ENCODE peak calls at places on chromosomes 5 and 9, in seven cellular contexts. S, A, T, D, Z, B and R are unnamed samples. For H3K9me3 and H3K27me3, the result is how much of the 10 kb centered on the place peaks cover.

GRCh38 chr5:73323466-73323865 is 125.1 kb downstream of the FOXD1 start:
- DNase-seq in S (no peak), A (no peak), T (no peak), D (no peak), Z (no peak), B (no peak), R (no peak)

GRCh38 chr9:88501086-88501485 is 33.9 kb upstream of the NXNL2 start:
- DNase-seq in S (no peak), A (no peak), T (no peak), D (no peak), Z (no peak), B (no peak), R (no peak)

GRCh38 chr5:608286-609087 is 3.7 kb upstream of the CEP72 start:
- DNase-seq in S (no peak), A (no peak), T (no peak), D (no peak), Z (no peak), B (peak), R (no peak)

GRCh38 chr5:171647043-171647899 is 138.3 kb upstream of the SMIM23 start:
- DNase-seq in S (no peak), A (peak), T (no peak), D (peak), Z (peak), B (no peak), R (peak)

GRCh38 chr5:59596586-59597348 is 296.8 kb downstream of the PDE4D start:
- DNase-seq in S (no peak), A (peak), T (no peak), D (peak), Z (peak), B (no peak), R (no peak)

GRCh38 chr9:102631559-102631958 is 363.6 kb upstream of the CYLC2 start:
- DNase-seq in S (no peak), A (no peak), T (no peak), D (no peak), Z (no peak), B (no peak), R (no peak)

GRCh38 chr5:150044334-150044681 is 42.0 kb downstream of the CSF1R start:
- DNase-seq in S (no peak), A (peak), T (no peak), D (peak), Z (peak), B (no peak), R (peak)

GRCh38 chr9:131457746-131458145 is 45.0 kb upstream of the POMT1 start:
- DNase-seq in S (no peak), A (no peak), T (no peak), D (no peak), Z (no peak), B (no peak), R (no peak)

GRCh38 chr9:100455470-100455869 is 17.5 kb upstream of the TMEFF1 start:
- DNase-seq in S (no peak), A (peak), T (no peak), D (peak), Z (peak), B (no peak), R (peak)

GRCh38 chr5:122093415-122093814 is 15.4 kb upstream of the LOX start:
- DNase-seq in S (no peak), A (peak), T (no peak), D (peak), Z (peak), B (no peak), R (peak)

GRCh38 chr9:76717611-76718010 is 46.6 kb upstream of the PCA3 start:
- DNase-seq in S (no peak), A (peak), T (no peak), D (no peak), Z (peak), B (no peak), R (peak)

GRCh38 chr9:37617161-37617560 is 24.8 kb upstream of the TOMM5 start:
- DNase-seq in S (no peak), A (no peak), T (no peak), D (no peak), Z (no peak), B (no peak), R (no peak)

GRCh38 chr5:175885813-175886212 is 14.4 kb downstream of the CPLX2 start:
- DNase-seq in S (no peak), A (no peak), T (no peak), D (peak), Z (peak), B (no peak), R (peak)

GRCh38 chr5:39412995-39413394 is 11.8 kb downstream of the DAB2 start:
- DNase-seq in S (no peak), A (no peak), T (no peak), D (no peak), Z (no peak), B (peak), R (no peak)
- H3K4me3 ChIP-seq in S (no peak), A (no peak), T (no peak), D (no peak), Z (no peak), B (no peak), R (no peak)

DNA sequence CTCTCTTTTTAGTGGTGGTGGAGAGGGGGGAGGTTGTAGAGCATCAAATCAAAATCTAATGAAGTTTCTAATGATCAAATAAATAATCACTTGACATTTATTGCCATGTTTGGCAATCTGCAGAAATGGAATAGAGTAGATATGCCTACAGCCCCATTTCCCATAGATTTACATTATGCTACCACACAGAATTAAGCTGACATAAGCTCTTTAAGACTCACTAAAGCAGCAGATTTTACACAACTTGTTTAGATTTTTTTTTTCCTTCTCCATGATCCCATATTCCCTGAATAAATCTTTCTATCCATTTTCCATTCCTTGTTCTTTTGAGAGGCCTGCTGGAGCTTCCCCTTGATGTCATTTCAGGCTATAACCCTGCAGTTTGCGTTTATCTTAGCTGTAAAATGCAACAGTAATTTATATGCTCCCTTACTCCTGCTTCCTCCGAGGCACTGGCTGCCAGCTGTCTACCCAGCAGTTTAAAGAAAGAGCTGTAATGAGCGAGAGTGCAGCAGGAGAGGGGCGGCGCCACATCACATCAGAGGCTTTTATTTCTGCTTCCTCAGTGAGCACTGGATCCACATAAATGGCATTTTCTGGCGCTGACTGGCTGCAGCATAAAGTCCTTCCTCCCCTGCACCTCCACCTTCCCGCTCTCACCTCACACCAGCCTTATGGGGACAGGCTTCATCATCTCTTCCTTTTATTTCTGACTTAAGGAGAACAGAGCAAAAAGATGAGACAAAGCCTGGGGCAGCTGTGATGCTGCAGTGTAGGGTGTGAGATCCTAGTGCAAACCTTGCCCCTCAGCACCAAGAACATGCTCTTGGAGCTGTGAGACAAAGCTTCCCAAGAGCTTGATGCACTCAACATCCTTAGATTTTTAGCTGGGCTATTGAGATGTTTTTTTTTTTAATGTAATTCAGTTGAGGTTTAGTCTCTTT is 829.4 kb upstream of the ZNF608 start:
- DNase-seq in S (no peak), A (no peak), T (no peak), D (no peak), Z (no peak), B (no peak), R (no peak)
- H3K9me3 ChIP-seq in S (under half), A (under half), T (under half), D (under half), Z (under half), B (under half), R (under half)

GRCh38 chr5:12237837-12238575 is 333.8 kb upstream of the CTNND2 start:
- DNase-seq in S (no peak), A (no peak), T (no peak), D (no peak), Z (no peak), B (no peak), R (no peak)
- H3K27me3 ChIP-seq in S (under half), A (under half), T (under half), D (under half), Z (under half), B (under half), R (under half)

GRCh38 chr5:159097461-159098284 is 2.0 kb downstream of the EBF1 start:
- DNase-seq in S (no peak), A (peak), T (peak), D (peak), Z (peak), B (peak), R (no peak)
- H3K4me3 ChIP-seq in S (peak), A (no peak), T (peak), D (no peak), Z (peak), B (peak), R (peak)